ENCODE peak calls at places on chromosomes 13 and 19, in ten cellular contexts. One of them, this sample, is unnamed.
A peak's percentile ranks its signal among the peaks of the same experiment; 100 is the strongest.

GRCh38 chr19:54137913-54138776 is 583 bp downstream of the CNOT3 start:
- DNase-seq in GOT3: no peak
- DNase-seq in islet precursor cell: no peak
- DNase-seq in Kasumi-1: no peak
- DNase-seq in activated CD8-positive, alpha-beta memory T cell treated with anti-CD3 and anti-CD28 coated beads for 4 hours: no peak
- DNase-seq in esophagus muscularis mucosa: no peak
- DNase-seq in HepG2: no peak
- DNase-seq in EL: no peak
- DNase-seq in cerebellar nuclear complex: no peak
- DNase-seq in psoas muscle: peak; percentile 73
- DNase-seq in this sample: no peak

GRCh38 chr13:80962855-80963254 is 621.9 kb upstream of the SPRY2 start:
- DNase-seq in EL: no peak
- DNase-seq in esophagus muscularis mucosa: no peak
- DNase-seq in islet precursor cell: no peak
- DNase-seq in psoas muscle: no peak
- DNase-seq in cerebellar nuclear complex: no peak
- DNase-seq in HepG2: no peak
- DNase-seq in GOT3: no peak
- DNase-seq in Kasumi-1: peak; percentile 2
- DNase-seq in activated CD8-positive, alpha-beta memory T cell treated with anti-CD3 and anti-CD28 coated beads for 4 hours: no peak
- DNase-seq in this sample: no peak

GRCh38 chr19:4577020-4577782 is 17.7 kb upstream of the SEMA6B start:
- DNase-seq in GOT3: no peak
- DNase-seq in psoas muscle: no peak
- DNase-seq in cerebellar nuclear complex: no peak
- DNase-seq in Kasumi-1: peak; percentile 20
- DNase-seq in HepG2: no peak
- DNase-seq in islet precursor cell: no peak
- DNase-seq in esophagus muscularis mucosa: no peak
- DNase-seq in EL: peak; percentile 37
- DNase-seq in activated CD8-positive, alpha-beta memory T cell treated with anti-CD3 and anti-CD28 coated beads for 4 hours: no peak
- DNase-seq in this sample: no peak

GRCh38 chr13:39023761-39024160 is 14.1 kb downstream of the PROSER1 start:
- DNase-seq in EL: no peak
- DNase-seq in GOT3: no peak
- DNase-seq in islet precursor cell: peak; percentile 80
- DNase-seq in activated CD8-positive, alpha-beta memory T cell treated with anti-CD3 and anti-CD28 coated beads for 4 hours: no peak
- DNase-seq in HepG2: no peak
- DNase-seq in cerebellar nuclear complex: no peak
- DNase-seq in esophagus muscularis mucosa: no peak
- DNase-seq in Kasumi-1: no peak
- DNase-seq in psoas muscle: no peak
- DNase-seq in this sample: no peak

GRCh38 chr19:39679791-39680168 is 24.1 kb downstream of the LGALS16 start:
- DNase-seq in EL: no peak
- DNase-seq in islet precursor cell: no peak
- DNase-seq in psoas muscle: no peak
- DNase-seq in activated CD8-positive, alpha-beta memory T cell treated with anti-CD3 and anti-CD28 coated beads for 4 hours: no peak
- DNase-seq in HepG2: no peak
- DNase-seq in esophagus muscularis mucosa: no peak
- DNase-seq in cerebellar nuclear complex: no peak
- DNase-seq in Kasumi-1: no peak
- DNase-seq in GOT3: no peak
- DNase-seq in this sample: no peak

GRCh38 chr13:51625555-51626345 is 41.5 kb downstream of the WDFY2 start:
- DNase-seq in Kasumi-1: no peak
- DNase-seq in islet precursor cell: no peak
- DNase-seq in psoas muscle: no peak
- DNase-seq in GOT3: no peak
- DNase-seq in esophagus muscularis mucosa: no peak
- DNase-seq in EL: no peak
- DNase-seq in HepG2: no peak
- DNase-seq in activated CD8-positive, alpha-beta memory T cell treated with anti-CD3 and anti-CD28 coated beads for 4 hours: no peak
- DNase-seq in cerebellar nuclear complex: no peak
- DNase-seq in this sample: no peak

GRCh38 chr13:20054586-20054985 is 96.1 kb downstream of the ZMYM2 start:
- DNase-seq in psoas muscle: no peak
- DNase-seq in islet precursor cell: no peak
- DNase-seq in esophagus muscularis mucosa: no peak
- DNase-seq in GOT3: no peak
- DNase-seq in activated CD8-positive, alpha-beta memory T cell treated with anti-CD3 and anti-CD28 coated beads for 4 hours: no peak
- DNase-seq in cerebellar nuclear complex: no peak
- DNase-seq in EL: no peak
- DNase-seq in Kasumi-1: no peak
- DNase-seq in HepG2: no peak
- DNase-seq in this sample: no peak

GRCh38 chr19:49224856-49225255 is 67.3 kb downstream of the TRPM4 start:
- DNase-seq in GOT3: no peak
- DNase-seq in activated CD8-positive, alpha-beta memory T cell treated with anti-CD3 and anti-CD28 coated beads for 4 hours: no peak
- DNase-seq in HepG2: peak; percentile 55
- DNase-seq in cerebellar nuclear complex: no peak
- DNase-seq in Kasumi-1: peak; percentile 76
- DNase-seq in esophagus muscularis mucosa: no peak
- DNase-seq in EL: peak; percentile 75
- DNase-seq in psoas muscle: no peak
- DNase-seq in islet precursor cell: peak; percentile 81
- DNase-seq in this sample: no peak

GRCh38 chr19:38545596-38545995 is 72.2 kb downstream of the MAP4K1 start:
- DNase-seq in psoas muscle: no peak
- DNase-seq in EL: no peak
- DNase-seq in GOT3: no peak
- DNase-seq in activated CD8-positive, alpha-beta memory T cell treated with anti-CD3 and anti-CD28 coated beads for 4 hours: no peak
- DNase-seq in islet precursor cell: no peak
- DNase-seq in HepG2: no peak
- DNase-seq in cerebellar nuclear complex: no peak
- DNase-seq in esophagus muscularis mucosa: no peak
- DNase-seq in Kasumi-1: no peak
- DNase-seq in this sample: no peak

GRCh38 chr19:44142014-44142523 is 715 bp downstream of the ZNF234 start:
- DNase-seq in islet precursor cell: peak; percentile 50
- DNase-seq in EL: peak; percentile 37
- DNase-seq in psoas muscle: no peak
- DNase-seq in cerebellar nuclear complex: no peak
- DNase-seq in esophagus muscularis mucosa: no peak
- DNase-seq in HepG2: peak; percentile 2
- DNase-seq in Kasumi-1: peak; percentile 21
- DNase-seq in GOT3: no peak
- DNase-seq in activated CD8-positive, alpha-beta memory T cell treated with anti-CD3 and anti-CD28 coated beads for 4 hours: no peak
- DNase-seq in this sample: no peak

GRCh38 chr13:44493213-44493812 is 82.8 kb downstream of the TSC22D1 start:
- DNase-seq in activated CD8-positive, alpha-beta memory T cell treated with anti-CD3 and anti-CD28 coated beads for 4 hours: no peak
- DNase-seq in Kasumi-1: no peak
- DNase-seq in HepG2: no peak
- DNase-seq in GOT3: no peak
- DNase-seq in EL: no peak
- DNase-seq in islet precursor cell: no peak
- DNase-seq in esophagus muscularis mucosa: no peak
- DNase-seq in cerebellar nuclear complex: no peak
- DNase-seq in psoas muscle: no peak
- DNase-seq in this sample: no peak

GRCh38 chr13:83008496-83008895 is 873.8 kb downstream of the SLITRK1 start:
- DNase-seq in Kasumi-1: no peak
- DNase-seq in EL: no peak
- DNase-seq in activated CD8-positive, alpha-beta memory T cell treated with anti-CD3 and anti-CD28 coated beads for 4 hours: no peak
- DNase-seq in cerebellar nuclear complex: no peak
- DNase-seq in esophagus muscularis mucosa: no peak
- DNase-seq in GOT3: no peak
- DNase-seq in HepG2: no peak
- DNase-seq in islet precursor cell: no peak
- DNase-seq in psoas muscle: no peak
- DNase-seq in this sample: no peak

GRCh38 chr13:46905249-46905648 is 8.4 kb upstream of the HTR2A start:
- DNase-seq in activated CD8-positive, alpha-beta memory T cell treated with anti-CD3 and anti-CD28 coated beads for 4 hours: no peak
- DNase-seq in HepG2: no peak
- DNase-seq in Kasumi-1: peak; percentile 34
- DNase-seq in esophagus muscularis mucosa: no peak
- DNase-seq in psoas muscle: no peak
- DNase-seq in islet precursor cell: no peak
- DNase-seq in GOT3: no peak
- DNase-seq in cerebellar nuclear complex: no peak
- DNase-seq in EL: no peak
- DNase-seq in this sample: no peak

GRCh38 chr19:7772752-7773291 is 9.8 kb downstream of the CLEC4M start:
- DNase-seq in EL: no peak
- DNase-seq in islet precursor cell: no peak
- DNase-seq in activated CD8-positive, alpha-beta memory T cell treated with anti-CD3 and anti-CD28 coated beads for 4 hours: no peak
- DNase-seq in Kasumi-1: peak; percentile 70
- DNase-seq in GOT3: no peak
- DNase-seq in psoas muscle: no peak
- DNase-seq in cerebellar nuclear complex: no peak
- DNase-seq in HepG2: no peak
- DNase-seq in esophagus muscularis mucosa: no peak
- DNase-seq in this sample: no peak

GRCh38 chr13:108624108-108624507 is 5.3 kb upstream of the MYO16 start:
- DNase-seq in GOT3: no peak
- DNase-seq in activated CD8-positive, alpha-beta memory T cell treated with anti-CD3 and anti-CD28 coated beads for 4 hours: no peak
- DNase-seq in islet precursor cell: no peak
- DNase-seq in cerebellar nuclear complex: no peak
- DNase-seq in esophagus muscularis mucosa: no peak
- DNase-seq in psoas muscle: no peak
- DNase-seq in EL: no peak
- DNase-seq in Kasumi-1: no peak
- DNase-seq in HepG2: no peak
- DNase-seq in this sample: no peak